ENCODE peak calls at places on chromosomes 5 and 9, in four cellular contexts. Z is brain microvascular endothelial cell; S is astrocyte of the spinal cord; M is activated CD8-positive, alpha-beta memory T cell treated with anti-CD3 and anti-CD28 coated beads, Interleukin-2, amount 50 U/mL, for 48 hours. T is an unnamed sample.

GRCh38 chr9:36598281-36598680 is 25.6 kb downstream of the MELK start:
- DNase-seq in Z (no peak), S (no peak), M (no peak), T (no peak)

GRCh38 chr5:1815071-1815786 is 14.0 kb downstream of the NDUFS6 start:
- DNase-seq in Z (no peak), S (no peak), M (no peak), T (no peak)

GRCh38 chr5:38497946-38498345 is 58.5 kb downstream of the LIFR start:
- DNase-seq in Z (peak), S (peak), M (no peak), T (no peak)

GRCh38 chr9:136882109-136882946 is 4.0 kb upstream of the TRAF2 start:
- DNase-seq in Z (peak), S (peak), M (peak), T (peak)

GRCh38 chr5:130720355-130720754 is 444.7 kb downstream of the HINT1 start:
- DNase-seq in Z (peak), S (peak), M (no peak), T (no peak)

GRCh38 chr5:90983148-90983547 is 400.0 kb downstream of the ARRDC3 start:
- DNase-seq in Z (peak), S (peak), M (no peak), T (peak)

GRCh38 chr9:38621434-38622082 is 1.2 kb upstream of the ANKRD18A start:
- DNase-seq in Z (no peak), S (peak), M (peak), T (peak)

GRCh38 chr9:116953271-116953670 is 266.2 kb downstream of the TRIM32 start:
- DNase-seq in Z (no peak), S (no peak), M (no peak), T (no peak)

GRCh38 chr9:127553793-127554192 is 58.3 kb upstream of the STXBP1 start:
- DNase-seq in Z (no peak), S (no peak), M (no peak), T (no peak)

GRCh38 chr9:5375790-5376477 is 36.3 kb upstream of the RLN1 start:
- DNase-seq in Z (no peak), S (no peak), M (no peak), T (no peak)

GRCh38 chr5:173567548-173567947 is 48.9 kb downstream of the BOD1 start:
- DNase-seq in Z (peak), S (peak), M (no peak), T (no peak)

GRCh38 chr5:172731286-172732073 is 39.5 kb downstream of the DUSP1 start:
- DNase-seq in Z (no peak), S (no peak), M (no peak), T (peak)

GRCh38 chr9:87267701-87268100 is 230.0 kb upstream of the DAPK1 start:
- DNase-seq in Z (no peak), S (no peak), M (no peak), T (peak)

GRCh38 chr9:137669261-137669672 is 50.5 kb downstream of the EHMT1 start:
- DNase-seq in Z (no peak), S (no peak), M (no peak), T (no peak)

GRCh38 chr5:78518365-78519197 is 130.0 kb downstream of the LHFPL2 start:
- DNase-seq in Z (peak), S (peak), M (no peak), T (peak)

GRCh38 chr9:35909687-35910612 is 660 bp downstream of the SPAAR start:
- DNase-seq in Z (no peak), S (no peak), M (no peak), T (no peak)

GRCh38 chr5:93100433-93100832 is 480.6 kb downstream of the NR2F1-AS1 start:
- DNase-seq in Z (peak), S (peak), M (no peak), T (peak)

GRCh38 chr5:164255598-164256213 is 750.3 kb downstream of the MAT2B start:
- DNase-seq in Z (no peak), S (no peak), M (no peak), T (no peak)

GRCh38 chr5:128216860-128217531 is 133.4 kb downstream of the SLC12A2 start:
- DNase-seq in Z (peak), S (peak), M (no peak), T (peak)

GRCh38 chr9:117411547-117411946 is 3.3 kb downstream of the ASTN2 start:
- DNase-seq in Z (no peak), S (no peak), M (no peak), T (peak)

GRCh38 chr9:123544007-123544827 is 188.2 kb downstream of the CRB2 start:
- DNase-seq in Z (peak), S (peak), M (no peak), T (no peak)

GRCh38 chr5:60821488-60822284 is 22.4 kb downstream of the ELOVL7 start:
- DNase-seq in Z (no peak), S (no peak), M (no peak), T (no peak)

GRCh38 chr9:21996438-21996837 is 1.8 kb downstream of the CDKN2B-AS1 start:
- DNase-seq in Z (no peak), S (no peak), M (no peak), T (no peak)

GRCh38 chr9:81855538-81855937 is 72.7 kb upstream of the SPATA31D4 start:
- DNase-seq in Z (peak), S (peak), M (no peak), T (no peak)

GRCh38 chr9:312596-313320 is 98.1 kb downstream of the DOCK8 start:
- DNase-seq in Z (no peak), S (no peak), M (no peak), T (no peak)

GRCh38 chr5:164012376-164012775 is 507.0 kb downstream of the MAT2B start:
- DNase-seq in Z (no peak), S (no peak), M (no peak), T (no peak)

GRCh38 chr9:119435066-119435465 is 65.8 kb upstream of the BRINP1 start:
- DNase-seq in Z (no peak), S (no peak), M (no peak), T (no peak)

GRCh38 chr5:96538831-96539250 is 105.8 kb upstream of the PCSK1 start:
- DNase-seq in Z (no peak), S (no peak), M (no peak), T (no peak)